ENCODE peak calls at places on chromosomes 2 and 18, in eight cellular contexts. Y, H, A, F, S, B, U and K are unnamed samples.

GRCh38 chr18:22591231-22591630 is 173.5 kb upstream of the CTAGE1 start:
- DNase-seq in B (no peak), S (peak), H (no peak), A (no peak), F (no peak), Y (peak), U (peak), K (no peak)

GRCh38 chr2:55581435-55581834 is 36.0 kb downstream of the PPP4R3B start:
- DNase-seq in S (no peak), F (no peak), H (no peak), U (no peak), B (no peak), Y (no peak), A (no peak), K (no peak)

GRCh38 chr2:46655551-46656436 is 176.4 kb downstream of the TMEM247 start:
- DNase-seq in B (peak), A (no peak), U (peak), H (no peak), S (peak), Y (no peak), F (peak), K (peak)

GRCh38 chr2:168626610-168627009 is 170.5 kb downstream of the CERS6 start:
- DNase-seq in S (no peak), F (no peak), B (no peak), H (no peak), U (no peak), Y (no peak), A (no peak), K (no peak)

GRCh38 chr18:76467371-76468190 is 27.5 kb downstream of the ZNF516 start:
- DNase-seq in H (no peak), U (peak), Y (no peak), F (peak), B (no peak), A (peak), S (peak), K (no peak)

GRCh38 chr2:33673937-33674336 is 74.8 kb upstream of the FAM98A start:
- DNase-seq in F (no peak), U (peak), S (peak), B (no peak), A (no peak), Y (peak), H (no peak), K (no peak)

GRCh38 chr2:239727182-239727775 is 297.9 kb downstream of the NDUFA10 start:
- DNase-seq in B (no peak), Y (no peak), H (no peak), A (no peak), F (peak), S (no peak), U (no peak), K (no peak)

GRCh38 chr18:6948238-6948637 is 169.4 kb downstream of the LAMA1 start:
- DNase-seq in H (no peak), A (no peak), B (no peak), F (no peak), U (no peak), S (no peak), Y (no peak), K (no peak)

GRCh38 chr2:47303341-47304148 is 99.4 kb upstream of the MSH2 start:
- DNase-seq in H (no peak), S (peak), F (no peak), Y (no peak), A (no peak), U (peak), B (no peak), K (peak)

GRCh38 chr2:178152542-178152941 is 40.3 kb downstream of the RBM45 start:
- DNase-seq in S (no peak), A (no peak), U (no peak), Y (no peak), H (no peak), B (no peak), F (no peak), K (no peak)

GRCh38 chr2:9770308-9771100 is 72.8 kb upstream of the TAF1B start:
- DNase-seq in B (peak), S (peak), A (peak), U (peak), Y (peak), F (no peak), H (peak), K (peak)

GRCh38 chr2:68765739-68766377 is 31.2 kb downstream of the ARHGAP25 start:
- DNase-seq in Y (peak), H (no peak), U (peak), A (no peak), B (no peak), F (no peak), S (peak), K (no peak)

GRCh38 chr18:61948196-61948800 is 55.5 kb upstream of the RNF152 start:
- DNase-seq in A (no peak), H (no peak), S (peak), U (no peak), Y (peak), B (no peak), F (no peak), K (peak)

GRCh38 chr2:158753561-158754302 is 41.4 kb upstream of the DAPL1 start:
- DNase-seq in Y (peak), S (peak), F (no peak), H (no peak), U (peak), B (peak), A (no peak), K (peak)

GRCh38 chr2:9644021-9644420 is 13.2 kb upstream of the YWHAQ start:
- DNase-seq in H (no peak), S (no peak), B (no peak), F (no peak), U (no peak), A (no peak), Y (no peak), K (no peak)

GRCh38 chr2:127479866-127480743 is 46.2 kb downstream of the IWS1 start:
- DNase-seq in A (no peak), S (no peak), B (no peak), U (no peak), Y (no peak), H (no peak), F (no peak), K (no peak)

GRCh38 chr18:51337406-51337805 is 139.9 kb upstream of the MEX3C start:
- DNase-seq in S (no peak), B (no peak), F (no peak), H (no peak), A (no peak), U (peak), Y (peak), K (no peak)

GRCh38 chr2:73780242-73780582 is 309 bp upstream of the DUSP11 start:
- DNase-seq in S (no peak), U (no peak), F (no peak), Y (no peak), B (no peak), A (no peak), H (no peak), K (no peak)

GRCh38 chr2:235773188-235773928 is 279.5 kb downstream of the AGAP1 start:
- DNase-seq in Y (no peak), A (no peak), F (no peak), S (no peak), B (no peak), H (no peak), U (no peak), K (no peak)

GRCh38 chr18:10421859-10422258 is 32.6 kb upstream of the APCDD1 start:
- DNase-seq in H (peak), U (peak), A (no peak), S (peak), Y (peak), B (no peak), F (no peak), K (peak)

GRCh38 chr2:127810637-127811396 is at the start of gene WDR33:
- DNase-seq in Y (peak), S (peak), B (peak), F (peak), U (peak), H (peak), A (peak), K (peak)

GRCh38 chr2:9789371-9789770 is 53.9 kb upstream of the TAF1B start:
- DNase-seq in B (no peak), U (no peak), Y (no peak), F (no peak), A (no peak), H (no peak), S (no peak), K (no peak)

GRCh38 chr2:64165696-64166095 is 21.5 kb upstream of the PELI1 start:
- DNase-seq in F (no peak), B (no peak), Y (peak), H (no peak), S (peak), A (no peak), U (peak), K (no peak)

GRCh38 chr2:89763581-89764485 is 1072.4 kb downstream of the RPIA start:
- DNase-seq in H (peak), Y (no peak), U (no peak), B (no peak), A (no peak), F (peak), S (no peak), K (no peak)

GRCh38 chr2:112541315-112542122 is 746 bp upstream of the POLR1B start:
- DNase-seq in S (peak), F (peak), H (peak), U (peak), Y (peak), B (no peak), A (peak), K (peak)

GRCh38 chr18:77001041-77001440 is 131.5 kb downstream of the MBP start:
- DNase-seq in U (no peak), F (peak), H (peak), B (no peak), Y (no peak), A (no peak), S (no peak), K (no peak)

GRCh38 chr18:48993586-48993985 is 42.8 kb upstream of the SMAD7 start:
- DNase-seq in B (no peak), A (no peak), Y (no peak), H (no peak), S (peak), U (no peak), F (peak), K (peak)

GRCh38 chr2:240644859-240645301 is 19.6 kb downstream of the GPR35 start:
- DNase-seq in S (no peak), Y (no peak), A (peak), H (no peak), B (no peak), U (no peak), F (no peak), K (no peak)

GRCh38 chr18:54387631-54388030 is 29.9 kb downstream of the C18orf54 start:
- DNase-seq in U (no peak), Y (no peak), F (no peak), S (no peak), B (no peak), A (no peak), H (no peak), K (no peak)

GRCh38 chr2:1591461-1591770 is 152.9 kb downstream of the PXDN start:
- DNase-seq in A (no peak), Y (no peak), U (peak), S (no peak), H (peak), B (no peak), F (peak), K (no peak)

GRCh38 chr2:1590611-1591460 is 153.5 kb downstream of the PXDN start:
- DNase-seq in A (no peak), Y (no peak), B (no peak), H (no peak), F (peak), S (no peak), U (peak), K (no peak)

GRCh38 chr2:1594281-1595171 is 149.8 kb downstream of the PXDN start:
- DNase-seq in U (no peak), S (no peak), Y (peak), H (no peak), F (peak), B (no peak), A (no peak), K (no peak)

GRCh38 chr2:1593371-1594205 is 150.7 kb downstream of the PXDN start:
- DNase-seq in U (peak), S (peak), A (no peak), Y (peak), H (no peak), B (peak), F (peak), K (peak)

DNA sequence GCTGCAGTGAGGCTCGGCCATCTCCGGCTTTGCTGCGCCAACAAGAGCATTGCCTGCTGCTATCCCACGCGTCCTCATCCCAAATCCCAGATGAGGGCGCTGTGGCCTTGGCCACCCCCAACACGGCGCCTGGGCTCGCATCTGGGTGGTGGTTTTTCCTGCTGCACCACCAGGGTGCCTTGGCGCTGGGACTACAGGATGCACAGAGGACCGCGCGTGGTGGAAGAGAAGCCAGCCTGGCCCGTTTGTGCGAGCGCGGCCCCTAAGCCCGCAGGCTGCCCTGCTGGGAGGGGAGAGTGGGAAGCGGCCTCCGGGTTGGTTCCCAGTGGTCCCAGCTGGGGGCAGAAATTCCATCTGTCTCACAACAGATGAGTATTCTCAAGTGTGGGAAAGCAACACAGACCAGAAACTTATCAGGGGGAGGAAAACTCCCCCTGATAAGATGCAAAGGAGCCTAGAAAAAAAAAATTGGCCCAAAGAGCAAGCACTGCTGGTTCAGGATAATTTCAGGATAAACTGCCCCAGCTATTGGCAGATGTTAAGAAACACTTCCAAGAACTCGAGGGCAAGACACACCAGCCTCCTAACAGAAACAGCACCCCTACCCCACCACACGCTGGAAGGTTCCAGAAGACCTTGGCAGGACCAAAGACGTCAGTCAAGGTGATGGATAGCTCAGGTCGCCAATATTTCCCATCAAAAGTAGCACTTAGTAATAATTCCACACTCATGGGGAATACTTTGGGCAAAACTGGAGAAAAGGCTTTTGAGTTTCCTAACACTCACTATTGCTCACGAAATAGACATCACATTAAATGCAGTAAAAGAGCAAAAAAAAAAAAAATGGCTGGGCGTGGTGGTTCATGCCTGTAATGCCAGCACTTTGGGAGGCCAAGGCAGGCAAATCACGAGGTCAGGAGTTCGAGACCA is 152.1 kb downstream of the PXDN start:
- DNase-seq in B (no peak), S (peak), A (no peak), H (peak), U (peak), Y (peak), F (peak), K (no peak)
- TF ChIP-seq CTCF in B (peak), S (peak), A (no peak), H (peak), U (peak), Y (peak), F (peak), K (peak)

GRCh38 chr2:120331903-120332302 is 14.0 kb upstream of the INHBB start:
- DNase-seq in B (no peak), S (peak), U (no peak), A (no peak), F (no peak), Y (no peak), H (no peak), K (no peak)

GRCh38 chr2:120334068-120334467 is 11.9 kb upstream of the INHBB start:
- DNase-seq in S (no peak), H (no peak), A (no peak), B (no peak), Y (no peak), U (no peak), F (no peak), K (no peak)

GRCh38 chr2:120332384-120332783 is 13.6 kb upstream of the INHBB start:
- DNase-seq in F (no peak), H (no peak), B (no peak), S (no peak), Y (no peak), A (no peak), U (no peak), K (no peak)

GRCh38 chr2:120338015-120338414 is 7.9 kb upstream of the INHBB start:
- DNase-seq in H (no peak), F (no peak), S (no peak), U (no peak), B (no peak), Y (no peak), A (no peak), K (no peak)

DNA sequence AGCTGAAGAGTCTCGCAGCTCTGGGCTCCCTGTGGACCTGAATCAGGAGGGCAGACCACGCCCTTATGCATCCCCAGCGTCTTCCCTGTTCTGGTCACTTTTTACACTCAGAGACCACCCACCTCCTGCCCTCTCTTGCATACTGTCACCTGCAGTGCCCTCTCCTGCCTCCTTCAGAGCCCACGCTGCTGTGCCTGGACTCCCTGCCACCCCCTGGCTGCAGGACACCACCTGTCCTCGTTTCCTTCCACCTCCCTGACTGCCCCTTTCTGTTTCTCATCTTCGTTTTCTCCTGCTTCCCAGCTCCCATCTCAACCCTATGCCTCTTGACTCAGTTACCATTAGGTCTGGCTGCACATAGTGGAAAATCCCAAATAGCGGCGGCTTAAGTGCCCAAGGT is 9.2 kb upstream of the INHBB start:
- DNase-seq in Y (no peak), H (no peak), S (no peak), U (no peak), F (no peak), A (no peak), B (no peak), K (no peak)
- TF ChIP-seq CTCF in Y (no peak), H (no peak), S (no peak), U (no peak), F (no peak), A (no peak), B (no peak), K (peak)

GRCh38 chr2:142165790-142166189 is 35.0 kb upstream of the LRP1B start:
- DNase-seq in H (no peak), B (no peak), S (peak), Y (peak), U (peak), F (no peak), A (no peak), K (peak)
- TF ChIP-seq CTCF in H (no peak), B (peak), S (peak), Y (peak), U (peak), F (peak), A (no peak), K (peak)

GRCh38 chr2:101401906-101402305 is 14.6 kb upstream of the CREG2 start:
- DNase-seq in Y (no peak), A (no peak), S (no peak), B (no peak), U (no peak), H (no peak), F (no peak), K (no peak)
- TF ChIP-seq CTCF in Y (no peak), A (no peak), S (no peak), B (no peak), U (no peak), H (no peak), F (no peak), K (peak)

GRCh38 chr18:39960545-39960944 is 1994.5 kb upstream of the PIK3C3 start:
- DNase-seq in S (peak), H (no peak), A (no peak), B (no peak), U (no peak), Y (peak), F (no peak), K (peak)

GRCh38 chr18:39969813-39970494 is 1985.1 kb upstream of the PIK3C3 start:
- DNase-seq in H (no peak), F (no peak), S (no peak), U (peak), A (no peak), Y (peak), B (no peak), K (no peak)

GRCh38 chr18:39962546-39962945 is 1992.5 kb upstream of the PIK3C3 start:
- DNase-seq in U (no peak), H (no peak), A (no peak), S (no peak), F (no peak), B (no peak), Y (no peak), K (no peak)

GRCh38 chr18:39966275-39966674 is 1988.8 kb upstream of the PIK3C3 start:
- DNase-seq in F (no peak), B (no peak), Y (no peak), U (no peak), H (no peak), A (no peak), S (no peak), K (no peak)
- TF ChIP-seq CTCF in F (no peak), B (peak), Y (peak), U (peak), H (no peak), A (no peak), S (no peak), K (peak)

DNA sequence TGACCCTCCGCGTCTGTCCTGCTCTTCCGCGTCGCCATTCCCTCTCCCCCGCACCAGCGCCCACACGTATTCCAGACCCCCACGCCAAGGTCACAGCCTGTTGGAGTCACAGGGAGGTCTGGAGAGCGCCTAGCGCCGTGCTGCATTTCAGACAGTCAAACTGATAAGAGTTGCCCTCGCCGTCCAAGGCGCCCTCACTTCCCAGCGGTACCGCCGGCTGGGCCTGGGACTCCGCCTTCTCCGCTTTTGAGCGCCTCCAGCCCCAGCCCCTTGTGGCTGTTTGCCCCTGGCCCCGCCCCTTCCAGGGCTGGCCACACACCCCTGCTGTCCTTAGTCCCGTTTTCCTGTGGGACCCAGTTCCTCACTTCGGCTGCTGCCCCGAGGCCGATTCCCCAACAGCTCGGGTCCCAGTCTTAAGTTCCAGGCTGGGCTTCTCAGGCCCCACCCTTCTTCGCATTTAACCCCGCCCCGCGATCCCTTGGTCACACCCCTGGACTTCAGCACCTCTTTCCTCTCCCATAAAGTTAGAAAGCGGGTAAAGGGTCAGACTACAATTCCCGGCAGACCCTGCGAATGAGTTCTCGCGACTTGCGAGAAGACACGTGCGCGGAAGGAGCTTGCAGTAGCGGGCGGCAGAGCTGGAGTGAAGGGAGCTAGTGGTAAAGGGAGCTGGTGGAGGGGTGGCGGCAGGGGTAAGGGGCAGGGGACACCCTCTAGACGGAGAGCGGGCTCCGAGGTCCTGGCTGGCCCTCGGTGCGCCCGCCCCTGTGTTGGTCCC is at the start of gene GMPPA:
- DNase-seq in F (peak), Y (peak), H (peak), B (peak), A (peak), S (peak), U (peak), K (peak)
- TF ChIP-seq CTCF in F (no peak), Y (no peak), H (peak), B (peak), A (no peak), S (no peak), U (no peak), K (peak)